ENCODE peak calls at places on chromosomes 2 and 18, in seven cellular contexts. X is left ventricle myocardium inferior, N is nephron progenitor cell, O is H54, M is transverse colon, K is upper lobe of right lung, S is OCI-LY7. F is an unnamed sample.

GRCh38 chr2:149365826-149366583 is 35.6 kb downstream of the LYPD6 start:
- DNase-seq in X (no peak), N (no peak), O (no peak), M (no peak), K (no peak), S (no peak), F (no peak)

GRCh38 chr2:134137182-134137595 is 116.7 kb upstream of the MGAT5 start:
- DNase-seq in X (no peak), N (no peak), O (peak; percentile 77), M (no peak), K (peak; percentile 73), S (no peak), F (no peak)

GRCh38 chr2:239934571-239935171 is 90.5 kb downstream of the NDUFA10 start:
- DNase-seq in X (peak; percentile 64), N (peak; percentile 76), O (no peak), M (peak; percentile 71), K (peak; percentile 59), S (peak; percentile 34), F (peak; percentile 54)

GRCh38 chr2:102258386-102259074 is 52.8 kb upstream of the IL1RL1 start:
- DNase-seq in X (no peak), N (no peak), O (peak; percentile 67), M (no peak), K (no peak), S (no peak), F (no peak)

GRCh38 chr2:55048514-55048924 is 1.7 kb downstream of the RTN4 start:
- DNase-seq in X (no peak), N (no peak), O (no peak), M (peak; percentile 37), K (no peak), S (peak; percentile 52), F (no peak)

GRCh38 chr2:59888015-59888414 is 665.4 kb downstream of the BCL11A start:
- DNase-seq in X (no peak), N (no peak), O (no peak), M (no peak), K (no peak), S (peak; percentile 85), F (peak; percentile 8)

GRCh38 chr2:196329959-196330358 is 158.6 kb upstream of the STK17B start:
- DNase-seq in X (no peak), N (no peak), O (no peak), M (no peak), K (no peak), S (no peak), F (no peak)

GRCh38 chr18:75223687-75224347 is 13.2 kb downstream of the TSHZ1 start:
- DNase-seq in X (no peak), N (peak; percentile 53), O (no peak), M (no peak), K (no peak), S (no peak), F (no peak)

GRCh38 chr2:168215813-168216212 is 31.6 kb downstream of the STK39 start:
- DNase-seq in X (no peak), N (no peak), O (no peak), M (no peak), K (no peak), S (no peak), F (no peak)

GRCh38 chr18:74963820-74964446 is 245.0 kb downstream of the PTGR3 start:
- DNase-seq in X (no peak), N (peak; percentile 18), O (no peak), M (peak; percentile 24), K (no peak), S (peak; percentile 26), F (no peak)

GRCh38 chr2:177405029-177405692 is 12.6 kb downstream of the AGPS start:
- DNase-seq in X (no peak), N (no peak), O (no peak), M (no peak), K (no peak), S (no peak), F (no peak)

GRCh38 chr18:58407263-58407648 is 221.6 kb downstream of the ALPK2 start:
- DNase-seq in X (no peak), N (no peak), O (no peak), M (no peak), K (no peak), S (no peak), F (no peak)

GRCh38 chr2:40451926-40452605 is at the start of gene SLC8A1:
- DNase-seq in X (peak; percentile 46), N (peak; percentile 73), O (no peak), M (no peak), K (peak; percentile 75), S (peak; percentile 44), F (peak; percentile 41)

GRCh38 chr2:8617590-8617989 is 64.3 kb upstream of the ID2 start:
- DNase-seq in X (no peak), N (no peak), O (no peak), M (no peak), K (peak; percentile 37), S (no peak), F (no peak)

GRCh38 chr18:48361801-48362200 is 47.4 kb downstream of the ZBTB7C start:
- DNase-seq in X (no peak), N (no peak), O (no peak), M (no peak), K (no peak), S (no peak), F (no peak)

F was measured in germinal center.